ENCODE peak calls at places on chromosomes 13 and 19, in five cellular contexts. J, H, W, X and V are unnamed samples.

GRCh38 chr19:37353968-37354367 is 16.9 kb upstream of the ZNF527 start:
- DNase-seq in W (no peak), X (no peak), H (no peak), J (no peak), V (no peak)

GRCh38 chr19:56266060-56266459 is 6.5 kb upstream of the EDDM13 start:
- DNase-seq in H (no peak), J (no peak), W (no peak), X (no peak), V (no peak)

GRCh38 chr19:17025361-17025760 is 1.2 kb downstream of the CPAMD8 start:
- DNase-seq in X (no peak), W (no peak), H (no peak), J (no peak), V (no peak)

GRCh38 chr13:58343081-58343480 is 711.5 kb downstream of the PCDH17 start:
- DNase-seq in J (no peak), H (no peak), W (no peak), X (no peak), V (no peak)

GRCh38 chr19:41895745-41896580 is 13.0 kb downstream of the ARHGEF1 start:
- DNase-seq in X (no peak), H (peak), J (no peak), W (no peak), V (no peak)

GRCh38 chr13:74287672-74288169 is 153.5 kb upstream of the KLF12 start:
- DNase-seq in J (peak), H (no peak), X (peak), W (no peak), V (peak)

GRCh38 chr19:39350156-39350555 is 7.9 kb downstream of the SAMD4B start:
- DNase-seq in X (no peak), H (no peak), W (no peak), J (no peak), V (no peak)

GRCh38 chr19:1540353-1540925 is 16.6 kb downstream of the PLK5 start:
- DNase-seq in J (no peak), W (no peak), X (no peak), H (no peak), V (no peak)

GRCh38 chr19:35253316-35254286 is 4.8 kb downstream of the LSR start:
- DNase-seq in H (no peak), J (no peak), W (no peak), X (peak), V (no peak)

GRCh38 chr19:46788101-46788967 is at the start of gene SLC1A5:
- DNase-seq in X (peak), W (peak), J (peak), H (peak), V (peak)

GRCh38 chr19:55344444-55344843 is 4.8 kb downstream of the KMT5C start:
- DNase-seq in H (no peak), J (no peak), X (peak), W (no peak), V (no peak)

GRCh38 chr19:13964776-13965175 is 12.5 kb downstream of the DCAF15 start:
- DNase-seq in W (no peak), X (no peak), J (no peak), H (no peak), V (no peak)

GRCh38 chr13:111153977-111154332 is 38.8 kb downstream of the ARHGEF7 start:
- DNase-seq in W (peak), X (no peak), J (no peak), H (peak), V (no peak)
- TF ChIP-seq CTCF in W (no peak), X (peak), J (no peak), H (no peak), V (peak)

GRCh38 chr19:10332158-10332964 is 968 bp downstream of the RAVER1 start:
- DNase-seq in W (no peak), H (no peak), J (no peak), X (peak), V (no peak)

GRCh38 chr19:10332965-10333757 is at the start of gene RAVER1:
- DNase-seq in H (peak), J (peak), X (peak), W (peak), V (peak)

GRCh38 chr19:10335149-10336053 is 2.1 kb upstream of the RAVER1 start:
- DNase-seq in W (no peak), H (no peak), J (no peak), X (peak), V (no peak)

GRCh38 chr19:10333758-10334339 is 520 bp upstream of the RAVER1 start:
- DNase-seq in H (no peak), W (no peak), J (no peak), X (peak), V (no peak)

DNA sequence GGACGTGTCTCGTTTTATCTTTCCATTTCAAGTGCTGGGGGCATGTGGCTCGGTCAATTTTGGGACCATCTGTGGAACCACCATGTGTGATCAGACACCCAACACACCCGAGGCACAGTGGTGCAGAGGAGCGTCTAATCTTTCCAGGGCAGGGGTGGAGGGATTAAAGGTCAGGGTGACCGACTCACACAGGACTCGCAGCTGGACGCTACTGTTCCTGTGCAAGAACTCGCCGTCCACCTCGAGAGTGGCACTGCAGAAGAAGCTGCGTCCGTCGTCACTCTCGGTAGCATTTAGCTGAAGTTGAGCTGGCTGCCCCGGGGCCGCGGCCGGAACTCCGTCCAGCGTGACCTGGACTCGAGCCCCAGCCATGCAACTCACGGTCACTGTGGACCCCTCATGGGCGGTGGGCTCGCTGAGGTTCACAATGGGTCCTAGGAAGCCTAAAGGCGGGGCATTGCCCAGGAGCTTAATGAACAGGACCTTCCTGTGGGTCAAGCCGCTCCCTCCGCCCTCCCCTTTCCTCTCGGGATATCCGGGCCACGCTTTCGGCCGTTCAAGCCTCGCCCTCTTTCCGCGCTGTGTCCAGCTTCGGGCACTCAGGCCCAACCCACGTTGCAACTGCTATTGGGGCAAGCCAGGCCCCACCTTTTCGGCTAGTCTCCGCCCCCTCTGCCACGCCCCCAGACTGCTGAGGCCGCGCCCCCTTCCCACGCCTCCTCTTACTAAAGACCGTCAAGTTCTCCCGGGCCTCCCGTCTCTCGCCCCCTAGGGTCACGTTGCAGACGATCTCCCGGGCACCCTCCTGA is 1.2 kb upstream of the RAVER1 start:
- DNase-seq in H (peak), J (no peak), X (peak), W (peak), V (no peak)
- TF ChIP-seq CTCF in H (no peak), J (no peak), X (peak), W (no peak), V (no peak)

GRCh38 chr13:97630725-97631124 is 196.8 kb downstream of the RAP2A start:
- DNase-seq in W (no peak), J (no peak), H (no peak), X (no peak), V (no peak)

GRCh38 chr13:97629601-97630272 is 195.8 kb downstream of the RAP2A start:
- DNase-seq in J (no peak), H (no peak), W (no peak), X (no peak), V (no peak)

GRCh38 chr13:97627566-97627965 is 193.6 kb downstream of the RAP2A start:
- DNase-seq in X (peak), J (no peak), H (no peak), W (no peak), V (no peak)

GRCh38 chr13:97631158-97631557 is 197.2 kb downstream of the RAP2A start:
- DNase-seq in H (no peak), W (no peak), J (no peak), X (peak), V (no peak)
- TF ChIP-seq CTCF in H (no peak), W (no peak), J (no peak), X (peak), V (no peak)

GRCh38 chr19:5562280-5562679 is 5.5 kb downstream of the TINCR start:
- DNase-seq in H (no peak), X (no peak), W (no peak), J (no peak), V (no peak)

GRCh38 chr19:5563941-5564612 is 3.7 kb downstream of the TINCR start:
- DNase-seq in X (no peak), W (no peak), J (no peak), H (peak), V (no peak)

GRCh38 chr19:5561559-5561958 is 6.2 kb downstream of the TINCR start:
- DNase-seq in H (no peak), X (peak), J (no peak), W (no peak), V (no peak)

GRCh38 chr19:5564930-5565329 is 2.8 kb downstream of the TINCR start:
- DNase-seq in W (no peak), X (no peak), H (no peak), J (no peak), V (no peak)

DNA sequence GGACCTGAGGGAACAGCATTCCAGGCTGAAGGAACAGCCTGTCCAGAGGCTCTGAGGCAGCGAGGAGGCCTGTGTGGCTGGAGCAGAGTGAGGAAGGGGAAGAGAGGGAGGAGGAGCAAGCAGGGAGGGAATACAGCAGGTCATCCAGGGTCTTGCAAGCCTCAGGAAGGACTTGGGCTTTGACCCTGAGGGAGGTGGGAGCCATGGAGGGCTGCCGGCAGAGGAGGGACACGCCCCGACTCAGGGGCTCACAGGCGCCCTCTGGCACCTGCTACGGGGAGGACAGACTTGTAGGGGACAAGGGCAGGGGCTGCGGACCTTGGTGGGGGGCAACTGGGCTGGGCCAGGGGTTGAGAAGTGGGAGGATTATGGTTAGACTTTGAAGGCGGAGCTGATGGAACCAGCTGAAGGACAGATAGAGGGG is 4.7 kb downstream of the TINCR start:
- DNase-seq in W (no peak), X (peak), J (no peak), H (no peak), V (no peak)
- TF ChIP-seq CTCF in W (no peak), X (peak), J (no peak), H (no peak), V (no peak)

DNA sequence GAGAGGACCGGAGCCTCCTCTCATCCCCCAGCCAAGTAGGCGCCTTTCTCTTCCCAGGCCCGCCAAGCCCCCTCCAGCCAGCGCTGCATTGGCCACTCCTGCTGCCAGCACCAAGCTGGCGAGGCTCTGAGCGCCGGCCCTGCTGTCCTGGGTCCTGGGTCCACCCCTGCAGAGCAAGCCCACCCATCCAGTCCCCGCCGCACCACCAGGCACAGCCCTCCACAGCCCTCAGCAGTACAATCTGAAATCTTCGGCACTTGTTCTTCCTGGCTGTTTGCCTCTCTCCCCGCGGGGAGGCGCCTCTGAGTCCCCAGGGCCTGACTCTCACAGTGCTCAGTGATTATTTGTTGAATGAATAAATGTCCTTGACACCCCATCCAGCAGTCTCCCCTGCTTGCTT is 236.4 kb upstream of the SGCG start:
- DNase-seq in H (no peak), W (no peak), J (no peak), X (peak), V (no peak)
- TF ChIP-seq CTCF in H (no peak), W (no peak), J (no peak), X (peak), V (no peak)

DNA sequence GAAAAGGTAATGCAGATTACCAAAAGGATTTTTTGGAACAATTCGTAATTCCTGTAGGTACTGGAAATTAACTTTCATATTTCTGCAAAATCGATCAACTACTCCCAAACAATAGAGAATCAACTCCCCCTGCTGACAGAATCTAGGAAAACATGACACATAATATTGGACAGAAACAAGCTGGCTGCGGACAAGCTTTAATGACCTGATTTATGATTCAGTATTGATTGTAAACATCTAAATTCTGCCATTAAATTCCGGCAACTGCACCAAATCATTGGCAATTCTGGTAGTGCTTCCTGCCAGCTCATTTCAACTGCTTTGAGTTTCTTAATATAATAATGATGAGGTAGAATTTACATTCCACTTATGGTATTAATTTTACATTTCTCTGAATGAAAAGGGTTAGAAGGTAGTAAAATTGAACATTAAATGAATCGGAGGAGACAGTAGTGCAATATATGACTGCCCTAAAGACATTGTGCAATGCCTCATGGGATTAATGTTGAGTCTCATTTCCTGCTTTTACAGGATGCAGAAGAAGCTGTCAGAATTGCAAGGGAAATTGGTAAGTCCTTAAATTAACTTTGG is 146.5 kb downstream of the PCCA start:
- DNase-seq in H (peak), X (no peak), W (no peak), J (no peak), V (peak)
- TF ChIP-seq CTCF in H (peak), X (peak), W (no peak), J (peak), V (peak)

GRCh38 chr13:37070956-37071355 is 11.5 kb upstream of the SUPT20H start:
- DNase-seq in J (no peak), W (no peak), X (no peak), H (no peak), V (no peak)

GRCh38 chr13:37069597-37070103 is 10.2 kb upstream of the SUPT20H start:
- DNase-seq in X (no peak), J (no peak), W (no peak), H (no peak), V (no peak)

GRCh38 chr13:37067874-37068273 is 8.4 kb upstream of the SUPT20H start:
- DNase-seq in W (no peak), J (no peak), H (no peak), X (no peak), V (no peak)

GRCh38 chr13:37070145-37070695 is 10.7 kb upstream of the SUPT20H start:
- DNase-seq in W (no peak), X (no peak), H (no peak), J (no peak), V (no peak)

GRCh38 chr13:37068962-37069361 is 9.5 kb upstream of the SUPT20H start:
- DNase-seq in W (no peak), H (no peak), X (no peak), J (no peak), V (peak)
- TF ChIP-seq CTCF in W (no peak), H (no peak), X (peak), J (no peak), V (no peak)